ENCODE peak calls at places on chromosomes 6 and 20, in eight cellular contexts. One of them, this sample, is unnamed.

GRCh38 chr6:13710552-13711383 is 867 bp downstream of the RANBP9 start:
- DNase-seq in activated CD4-positive, alpha-beta T cell treated with anti-CD3 and anti-CD28 coated beads, Interleukin-2, amount 10 ng/mL, durations not matched to agents 7 days and 5 days: peak
- DNase-seq in effector memory CD8-positive, alpha-beta T cell: peak
- DNase-seq in neural crest cell: peak
- DNase-seq in naive thymus-derived CD8-positive, alpha-beta T cell: peak
- DNase-seq in stomach: peak
- DNase-seq in non-pigmented ciliary epithelial cell: no peak
- DNase-seq in effector CD4-positive, alpha-beta T cell: peak
- DNase-seq in this sample: peak

GRCh38 chr20:4014031-4014474 is 1.3 kb downstream of the RNF24 start:
- DNase-seq in activated CD4-positive, alpha-beta T cell treated with anti-CD3 and anti-CD28 coated beads, Interleukin-2, amount 10 ng/mL, durations not matched to agents 7 days and 5 days: peak
- DNase-seq in effector memory CD8-positive, alpha-beta T cell: no peak
- DNase-seq in neural crest cell: no peak
- DNase-seq in naive thymus-derived CD8-positive, alpha-beta T cell: peak
- DNase-seq in stomach: peak
- DNase-seq in non-pigmented ciliary epithelial cell: peak
- DNase-seq in effector CD4-positive, alpha-beta T cell: no peak
- DNase-seq in this sample: peak

GRCh38 chr6:119879731-119880130 is 530.2 kb upstream of the MAN1A1 start:
- DNase-seq in activated CD4-positive, alpha-beta T cell treated with anti-CD3 and anti-CD28 coated beads, Interleukin-2, amount 10 ng/mL, durations not matched to agents 7 days and 5 days: no peak
- DNase-seq in effector memory CD8-positive, alpha-beta T cell: no peak
- DNase-seq in neural crest cell: no peak
- DNase-seq in naive thymus-derived CD8-positive, alpha-beta T cell: no peak
- DNase-seq in stomach: no peak
- DNase-seq in non-pigmented ciliary epithelial cell: no peak
- DNase-seq in effector CD4-positive, alpha-beta T cell: no peak
- DNase-seq in this sample: no peak

GRCh38 chr6:137492289-137492688 is 1.9 kb downstream of the OLIG3 start:
- DNase-seq in activated CD4-positive, alpha-beta T cell treated with anti-CD3 and anti-CD28 coated beads, Interleukin-2, amount 10 ng/mL, durations not matched to agents 7 days and 5 days: no peak
- DNase-seq in effector memory CD8-positive, alpha-beta T cell: no peak
- DNase-seq in neural crest cell: no peak
- DNase-seq in naive thymus-derived CD8-positive, alpha-beta T cell: no peak
- DNase-seq in stomach: no peak
- DNase-seq in non-pigmented ciliary epithelial cell: no peak
- DNase-seq in effector CD4-positive, alpha-beta T cell: no peak
- DNase-seq in this sample: no peak

GRCh38 chr6:54191460-54191859 is 80.2 kb downstream of the MLIP start:
- DNase-seq in activated CD4-positive, alpha-beta T cell treated with anti-CD3 and anti-CD28 coated beads, Interleukin-2, amount 10 ng/mL, durations not matched to agents 7 days and 5 days: no peak
- DNase-seq in effector memory CD8-positive, alpha-beta T cell: no peak
- DNase-seq in neural crest cell: no peak
- DNase-seq in naive thymus-derived CD8-positive, alpha-beta T cell: no peak
- DNase-seq in stomach: no peak
- DNase-seq in non-pigmented ciliary epithelial cell: no peak
- DNase-seq in effector CD4-positive, alpha-beta T cell: no peak
- DNase-seq in this sample: no peak

GRCh38 chr20:21505161-21505809 is 8.6 kb downstream of the NKX2-2 start:
- DNase-seq in activated CD4-positive, alpha-beta T cell treated with anti-CD3 and anti-CD28 coated beads, Interleukin-2, amount 10 ng/mL, durations not matched to agents 7 days and 5 days: peak
- DNase-seq in effector memory CD8-positive, alpha-beta T cell: peak
- DNase-seq in neural crest cell: peak
- DNase-seq in naive thymus-derived CD8-positive, alpha-beta T cell: peak
- DNase-seq in stomach: peak
- DNase-seq in non-pigmented ciliary epithelial cell: no peak
- DNase-seq in effector CD4-positive, alpha-beta T cell: peak
- DNase-seq in this sample: peak

GRCh38 chr6:17305219-17306001 is 24.2 kb downstream of the RBM24 start:
- DNase-seq in activated CD4-positive, alpha-beta T cell treated with anti-CD3 and anti-CD28 coated beads, Interleukin-2, amount 10 ng/mL, durations not matched to agents 7 days and 5 days: no peak
- DNase-seq in effector memory CD8-positive, alpha-beta T cell: no peak
- DNase-seq in neural crest cell: no peak
- DNase-seq in naive thymus-derived CD8-positive, alpha-beta T cell: no peak
- DNase-seq in stomach: no peak
- DNase-seq in non-pigmented ciliary epithelial cell: peak
- DNase-seq in effector CD4-positive, alpha-beta T cell: no peak
- DNase-seq in this sample: no peak

GRCh38 chr6:79687759-79688158 is 56.6 kb downstream of the SH3BGRL2 start:
- DNase-seq in activated CD4-positive, alpha-beta T cell treated with anti-CD3 and anti-CD28 coated beads, Interleukin-2, amount 10 ng/mL, durations not matched to agents 7 days and 5 days: no peak
- DNase-seq in effector memory CD8-positive, alpha-beta T cell: no peak
- DNase-seq in neural crest cell: no peak
- DNase-seq in naive thymus-derived CD8-positive, alpha-beta T cell: no peak
- DNase-seq in stomach: no peak
- DNase-seq in non-pigmented ciliary epithelial cell: no peak
- DNase-seq in effector CD4-positive, alpha-beta T cell: no peak
- DNase-seq in this sample: no peak

GRCh38 chr6:162572240-162572639 is 155.3 kb downstream of the PRKN start:
- DNase-seq in activated CD4-positive, alpha-beta T cell treated with anti-CD3 and anti-CD28 coated beads, Interleukin-2, amount 10 ng/mL, durations not matched to agents 7 days and 5 days: no peak
- DNase-seq in effector memory CD8-positive, alpha-beta T cell: no peak
- DNase-seq in neural crest cell: no peak
- DNase-seq in naive thymus-derived CD8-positive, alpha-beta T cell: no peak
- DNase-seq in stomach: no peak
- DNase-seq in non-pigmented ciliary epithelial cell: no peak
- DNase-seq in effector CD4-positive, alpha-beta T cell: no peak
- DNase-seq in this sample: no peak

GRCh38 chr6:73514746-73515110 is 6.1 kb downstream of the EEF1A1 start:
- DNase-seq in activated CD4-positive, alpha-beta T cell treated with anti-CD3 and anti-CD28 coated beads, Interleukin-2, amount 10 ng/mL, durations not matched to agents 7 days and 5 days: no peak
- DNase-seq in effector memory CD8-positive, alpha-beta T cell: no peak
- DNase-seq in neural crest cell: no peak
- DNase-seq in naive thymus-derived CD8-positive, alpha-beta T cell: no peak
- DNase-seq in stomach: no peak
- DNase-seq in non-pigmented ciliary epithelial cell: no peak
- DNase-seq in effector CD4-positive, alpha-beta T cell: no peak
- DNase-seq in this sample: no peak

GRCh38 chr20:48791666-48792071 is 36.1 kb downstream of the PREX1 start:
- DNase-seq in activated CD4-positive, alpha-beta T cell treated with anti-CD3 and anti-CD28 coated beads, Interleukin-2, amount 10 ng/mL, durations not matched to agents 7 days and 5 days: no peak
- DNase-seq in effector memory CD8-positive, alpha-beta T cell: no peak
- DNase-seq in neural crest cell: no peak
- DNase-seq in naive thymus-derived CD8-positive, alpha-beta T cell: no peak
- DNase-seq in stomach: no peak
- DNase-seq in non-pigmented ciliary epithelial cell: no peak
- DNase-seq in effector CD4-positive, alpha-beta T cell: no peak
- DNase-seq in this sample: no peak

GRCh38 chr20:60327971-60328660 is 369.9 kb downstream of the CDH26 start:
- DNase-seq in activated CD4-positive, alpha-beta T cell treated with anti-CD3 and anti-CD28 coated beads, Interleukin-2, amount 10 ng/mL, durations not matched to agents 7 days and 5 days: no peak
- DNase-seq in effector memory CD8-positive, alpha-beta T cell: no peak
- DNase-seq in neural crest cell: no peak
- DNase-seq in naive thymus-derived CD8-positive, alpha-beta T cell: no peak
- DNase-seq in stomach: no peak
- DNase-seq in non-pigmented ciliary epithelial cell: no peak
- DNase-seq in effector CD4-positive, alpha-beta T cell: no peak
- DNase-seq in this sample: no peak

This sample was measured in MM.1S.